ENCODE peak calls at places on chromosomes 7 and 10, in nine cellular contexts. T, J, O, Q, Z, D, N, U and L are unnamed samples.

GRCh38 chr10:102743078-102743587 is 615 bp upstream of the WBP1L start:
- DNase-seq in O (no peak), T (no peak), N (peak; percentile 12), Q (no peak), J (no peak), U (no peak), D (no peak), Z (no peak), L (no peak)

GRCh38 chr7:35537067-35538023 is 157.6 kb downstream of the HERPUD2 start:
- DNase-seq in T (peak; percentile 45), J (no peak), U (peak; percentile 53), N (no peak), Q (peak; percentile 88), D (peak; percentile 80), O (peak; percentile 53), Z (peak; percentile 62), L (peak; percentile 33)

GRCh38 chr7:40299097-40299496 is 164.3 kb downstream of the SUGCT start:
- DNase-seq in Z (peak; percentile 68), Q (peak; percentile 27), J (peak; percentile 58), T (peak; percentile 98), O (no peak), N (no peak), U (peak; percentile 87), D (peak; percentile 56), L (peak; percentile 98)

GRCh38 chr7:54904986-54905385 is 113.8 kb upstream of the EGFR start:
- DNase-seq in U (no peak), O (no peak), Z (no peak), Q (no peak), T (no peak), N (no peak), J (no peak), D (no peak), L (no peak)

GRCh38 chr10:680146-680545 is 9.3 kb downstream of the DIP2C start:
- DNase-seq in U (no peak), N (no peak), O (no peak), D (no peak), J (no peak), Q (no peak), T (no peak), Z (no peak), L (no peak)

GRCh38 chr7:130996205-130996840 is 262.3 kb upstream of the KLF14 start:
- DNase-seq in D (peak; percentile 20), J (no peak), Z (no peak), N (no peak), O (no peak), Q (no peak), U (no peak), T (no peak), L (no peak)

GRCh38 chr7:98922392-98923107 is 44.2 kb downstream of the TRRAP start:
- DNase-seq in J (no peak), N (no peak), O (no peak), U (no peak), D (no peak), T (peak; percentile 54), Q (no peak), Z (no peak), L (peak; percentile 35)

GRCh38 chr10:57017356-57018037 is 656.4 kb upstream of the ZWINT start:
- DNase-seq in U (no peak), Q (no peak), J (no peak), T (no peak), N (no peak), D (no peak), O (no peak), Z (no peak), L (no peak)

GRCh38 chr7:4631664-4632171 is 50.4 kb upstream of the FOXK1 start:
- DNase-seq in N (no peak), J (no peak), Z (no peak), U (peak; percentile 87), O (peak; percentile 85), D (peak; percentile 79), Q (peak; percentile 90), T (peak; percentile 87), L (peak; percentile 83)

GRCh38 chr10:31768467-31768866 is 160.2 kb downstream of the ARHGAP12 start:
- DNase-seq in T (peak; percentile 64), Z (no peak), O (no peak), Q (no peak), D (peak; percentile 30), U (no peak), J (no peak), N (no peak), L (peak; percentile 57)

GRCh38 chr7:140671966-140672365 is 779 bp upstream of the ADCK2 start:
- DNase-seq in Z (no peak), O (no peak), T (no peak), N (no peak), Q (peak; percentile 53), J (no peak), D (no peak), U (no peak), L (no peak)

GRCh38 chr7:1720325-1720724 is 50.2 kb downstream of the ELFN1 start:
- DNase-seq in N (no peak), T (no peak), D (no peak), Z (peak; percentile 20), O (no peak), J (no peak), U (no peak), Q (no peak), L (no peak)

GRCh38 chr10:22229756-22230330 is 12.0 kb upstream of the EBLN1 start:
- DNase-seq in J (no peak), Q (no peak), D (peak; percentile 4), N (no peak), O (no peak), T (peak; percentile 7), U (peak; percentile 12), Z (no peak), L (no peak)

GRCh38 chr7:27173412-27174076 is 576 bp downstream of the HOXA10 start:
- DNase-seq in Z (no peak), O (no peak), N (no peak), Q (peak; percentile 48), D (no peak), J (no peak), U (no peak), T (no peak), L (no peak)

GRCh38 chr10:44965651-44966097 is 6.1 kb downstream of the RASSF4 start:
- DNase-seq in U (no peak), N (no peak), J (no peak), Z (no peak), O (no peak), Q (no peak), D (no peak), T (no peak), L (no peak)

GRCh38 chr10:44967596-44967995 is 8.0 kb downstream of the RASSF4 start:
- DNase-seq in Z (no peak), T (no peak), N (no peak), D (no peak), J (no peak), O (no peak), Q (no peak), U (no peak), L (no peak)

GRCh38 chr10:44968101-44968886 is 8.7 kb downstream of the RASSF4 start:
- DNase-seq in J (no peak), N (no peak), D (no peak), T (no peak), O (no peak), U (no peak), Q (no peak), Z (peak; percentile 74), L (no peak)

GRCh38 chr10:44966129-44966815 is 6.7 kb downstream of the RASSF4 start:
- DNase-seq in U (no peak), T (no peak), D (no peak), O (no peak), N (no peak), J (no peak), Z (no peak), Q (no peak), L (no peak)

GRCh38 chr10:44966816-44967509 is 7.4 kb downstream of the RASSF4 start:
- DNase-seq in J (no peak), N (no peak), D (no peak), Z (no peak), T (no peak), O (no peak), U (no peak), Q (no peak), L (no peak)
- H3K4me1 ChIP-seq in J (peaks cover under 1% of the 10 kb centered on the region), N (peaks cover 70% of the 10 kb centered on the region), D (no peaks in the 10 kb centered on the region), Z (peaks cover 30% of the 10 kb centered on the region), T (peaks cover 6% of the 10 kb centered on the region), O (no peaks in the 10 kb centered on the region), U (peaks cover 6% of the 10 kb centered on the region), Q (peaks cover 36% of the 10 kb centered on the region), L (peaks cover 22% of the 10 kb centered on the region)

GRCh38 chr7:128453836-128454804 is 1.6 kb upstream of the HILPDA start:
- DNase-seq in T (peak; percentile 91), Q (peak; percentile 91), N (no peak), J (no peak), Z (no peak), O (no peak), U (no peak), D (no peak), L (peak; percentile 87)
- H2AFZ ChIP-seq in T (peak overlapping the region; percentile 80), Q (peak overlapping the region; percentile 93), N (peak overlapping the region; percentile 25), J (no peak overlapping the region), Z (no peak overlapping the region), O (no peak overlapping the region), U (peak overlapping the region; percentile 86), D (no peak overlapping the region), L (peak overlapping the region; percentile 58)

DNA sequence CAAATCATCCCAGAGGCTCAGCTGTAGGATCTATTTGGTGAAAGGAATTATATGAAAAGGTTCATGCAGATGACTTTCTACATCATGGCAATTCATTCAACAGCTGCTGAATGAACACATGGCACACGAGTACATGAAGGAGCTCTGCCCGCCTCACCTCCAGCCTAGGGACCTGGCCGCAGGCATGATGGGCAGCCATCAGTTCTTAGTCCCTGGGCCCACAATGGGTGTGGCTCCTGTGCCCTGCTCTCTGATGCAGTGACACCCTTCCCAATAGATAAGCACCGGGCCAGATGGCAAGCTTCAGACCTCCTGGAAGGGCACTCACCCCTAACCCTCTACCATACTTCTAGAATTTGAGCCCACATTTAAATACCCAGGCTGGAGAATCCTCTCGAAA is 3.5 kb downstream of the CHST15 start:
- DNase-seq in Z (no peak), U (no peak), J (no peak), Q (no peak), T (no peak), O (no peak), N (no peak), D (no peak), L (no peak)
- H3K4me1 ChIP-seq in Z (peaks cover 16% of the 10 kb centered on the region), U (peaks cover 12% of the 10 kb centered on the region), J (peaks cover 46% of the 10 kb centered on the region), Q (peaks cover 9% of the 10 kb centered on the region), T (no peaks in the 10 kb centered on the region), O (peaks cover 34% of the 10 kb centered on the region), N (no peaks in the 10 kb centered on the region), D (peaks cover 18% of the 10 kb centered on the region), L (peaks cover 19% of the 10 kb centered on the region)

GRCh38 chr10:70118196-70118595 is 14.4 kb downstream of the AIFM2 start:
- DNase-seq in U (no peak), D (no peak), Z (no peak), Q (no peak), N (no peak), T (no peak), J (no peak), O (no peak), L (no peak)

GRCh38 chr10:70117646-70118045 is 15.0 kb downstream of the AIFM2 start:
- DNase-seq in D (no peak), Z (no peak), O (no peak), Q (no peak), T (no peak), U (no peak), N (no peak), J (no peak), L (no peak)

GRCh38 chr10:70119197-70119596 is 13.4 kb downstream of the AIFM2 start:
- DNase-seq in Z (no peak), U (no peak), J (no peak), Q (no peak), O (no peak), N (no peak), D (no peak), T (no peak), L (no peak)

GRCh38 chr10:70114902-70115301 is 17.7 kb downstream of the AIFM2 start:
- DNase-seq in U (no peak), O (no peak), D (no peak), J (no peak), T (no peak), N (no peak), Q (peak; percentile 12), Z (no peak), L (no peak)

GRCh38 chr10:70115948-70116682 is 16.5 kb downstream of the AIFM2 start:
- DNase-seq in T (peak; percentile 16), D (peak; percentile 86), N (no peak), Z (peak; percentile 53), Q (peak; percentile 84), U (peak; percentile 25), J (no peak), O (peak; percentile 21), L (no peak)
- H2AFZ ChIP-seq in T (no peak overlapping the region), D (no peak overlapping the region), N (no peak overlapping the region), Z (peak overlapping the region; percentile 55), Q (no peak overlapping the region), U (no peak overlapping the region), J (no peak overlapping the region), O (no peak overlapping the region), L (no peak overlapping the region)